ENCODE peak calls at places on chromosomes 7 and 10, in six cellular contexts. R is astrocyte of the spinal cord, L is choroid plexus epithelial cell, K is stomach, M is mucosa of descending colon, I is lower leg skin. U is an unnamed sample.

GRCh38 chr7:151759591-151760042 is 117.3 kb downstream of the PRKAG2 start:
- DNase-seq in I (no peak), R (peak; percentile 57), K (peak; percentile 65), M (no peak), L (peak; percentile 79), U (peak; percentile 81)

GRCh38 chr7:24725554-24726260 is 31.6 kb downstream of the GSDME start:
- DNase-seq in R (no peak), M (no peak), K (no peak), I (peak; percentile 58), L (no peak), U (no peak)

GRCh38 chr7:140003913-140004382 is 58.8 kb downstream of the PARP12 start:
- DNase-seq in L (peak; percentile 85), I (no peak), R (peak; percentile 77), K (peak; percentile 43), M (no peak), U (peak; percentile 53)

GRCh38 chr7:124603066-124603465 is 162.5 kb downstream of the GPR37 start:
- DNase-seq in K (no peak), L (no peak), I (no peak), M (no peak), R (no peak), U (peak; percentile 37)

GRCh38 chr10:4755286-4756009 is 70.6 kb upstream of the AKR1E2 start:
- DNase-seq in I (no peak), L (no peak), M (no peak), K (no peak), R (no peak), U (no peak)

GRCh38 chr10:77504870-77505257 is 132.7 kb downstream of the KCNMA1 start:
- DNase-seq in M (no peak), L (peak; percentile 23), I (no peak), K (no peak), R (peak; percentile 47), U (peak; percentile 58)

GRCh38 chr7:82507976-82508677 is 64.5 kb upstream of the CACNA2D1 start:
- DNase-seq in R (no peak), K (peak; percentile 47), L (no peak), M (peak; percentile 55), I (no peak), U (no peak)

GRCh38 chr7:133491846-133492652 is 239.2 kb downstream of the EXOC4 start:
- DNase-seq in L (peak; percentile 13), M (no peak), R (peak; percentile 25), K (no peak), I (no peak), U (no peak)

GRCh38 chr10:73339436-73339835 is 19.2 kb downstream of the CFAP70 start:
- DNase-seq in R (no peak), K (no peak), L (no peak), M (no peak), I (no peak), U (no peak)

GRCh38 chr10:80284522-80284921 is 4.9 kb downstream of the MAT1A start:
- DNase-seq in L (no peak), R (no peak), K (no peak), M (no peak), I (no peak), U (no peak)

GRCh38 chr7:151829707-151830106 is 47.2 kb downstream of the PRKAG2 start:
- DNase-seq in R (no peak), M (no peak), K (no peak), I (no peak), L (no peak), U (no peak)

GRCh38 chr10:5508786-5509185 is 9.4 kb upstream of the CALML5 start:
- DNase-seq in R (no peak), L (no peak), I (no peak), M (no peak), K (no peak), U (no peak)

GRCh38 chr10:97499561-97500296 is 1.0 kb downstream of the UBTD1 start:
- DNase-seq in L (peak; percentile 58), M (peak; percentile 75), I (peak; percentile 93), R (peak; percentile 61), K (peak; percentile 57), U (peak; percentile 88)

GRCh38 chr7:50207251-50207564 is 97.3 kb upstream of the IKZF1 start:
- DNase-seq in R (no peak), K (no peak), M (no peak), I (no peak), L (no peak), U (no peak)

GRCh38 chr10:128047337-128047736 is 78.9 kb downstream of the MKI67 start:
- DNase-seq in R (no peak), M (peak; percentile 94), L (peak; percentile 40), K (peak; percentile 90), I (peak; percentile 94), U (no peak)

GRCh38 chr7:133790911-133791310 is 336.2 kb upstream of the LRGUK start:
- DNase-seq in I (no peak), M (no peak), K (no peak), R (no peak), L (no peak), U (no peak)

GRCh38 chr7:34165466-34165865 is 260.1 kb downstream of the BMPER start:
- DNase-seq in K (no peak), L (peak; percentile 43), M (no peak), R (no peak), I (no peak), U (peak; percentile 72)

GRCh38 chr7:138935438-138936079 is 45.6 kb downstream of the KIAA1549 start:
- DNase-seq in L (peak; percentile 77), K (no peak), M (no peak), R (peak; percentile 80), I (peak; percentile 84), U (peak; percentile 93)

GRCh38 chr10:5971315-5971832 is 6.0 kb downstream of the IL15RA start:
- DNase-seq in I (peak; percentile 68), R (peak; percentile 8), K (peak; percentile 83), L (peak; percentile 57), M (no peak), U (no peak)

GRCh38 chr10:6114758-6115410 is 26.1 kb downstream of the RBM17 start:
- DNase-seq in R (peak; percentile 78), K (no peak), M (no peak), I (no peak), L (peak; percentile 32), U (peak; percentile 72)

GRCh38 chr10:114061148-114061547 is 17.5 kb downstream of the ADRB1 start:
- DNase-seq in K (no peak), I (no peak), L (no peak), R (no peak), M (no peak), U (no peak)

GRCh38 chr7:120272896-120273475 is at the start of gene KCND2:
- DNase-seq in I (no peak), L (no peak), K (no peak), M (no peak), R (no peak), U (no peak)

GRCh38 chr10:126207313-126207771 is 180.9 kb downstream of the ADAM12 start:
- DNase-seq in L (no peak), I (no peak), M (no peak), R (no peak), K (no peak), U (peak; percentile 18)

GRCh38 chr7:27154369-27154768 is 2.0 kb upstream of the HOXA3 start:
- DNase-seq in K (peak; percentile 13), I (peak; percentile 82), R (no peak), M (no peak), L (no peak), U (no peak)

GRCh38 chr7:84209006-84209405 is 14.4 kb upstream of the SEMA3A start:
- DNase-seq in R (no peak), I (no peak), L (no peak), M (no peak), K (no peak), U (no peak)

GRCh38 chr7:47846117-47846836 is 102.0 kb downstream of the PKD1L1 start:
- DNase-seq in R (peak; percentile 35), L (peak; percentile 42), I (no peak), K (no peak), M (no peak), U (peak; percentile 9)
- H3K4me3 ChIP-seq in R (no peak overlapping the region), L (no peak overlapping the region), I (no peak overlapping the region), K (no peak overlapping the region), M (no peak overlapping the region), U (no peak overlapping the region)

DNA sequence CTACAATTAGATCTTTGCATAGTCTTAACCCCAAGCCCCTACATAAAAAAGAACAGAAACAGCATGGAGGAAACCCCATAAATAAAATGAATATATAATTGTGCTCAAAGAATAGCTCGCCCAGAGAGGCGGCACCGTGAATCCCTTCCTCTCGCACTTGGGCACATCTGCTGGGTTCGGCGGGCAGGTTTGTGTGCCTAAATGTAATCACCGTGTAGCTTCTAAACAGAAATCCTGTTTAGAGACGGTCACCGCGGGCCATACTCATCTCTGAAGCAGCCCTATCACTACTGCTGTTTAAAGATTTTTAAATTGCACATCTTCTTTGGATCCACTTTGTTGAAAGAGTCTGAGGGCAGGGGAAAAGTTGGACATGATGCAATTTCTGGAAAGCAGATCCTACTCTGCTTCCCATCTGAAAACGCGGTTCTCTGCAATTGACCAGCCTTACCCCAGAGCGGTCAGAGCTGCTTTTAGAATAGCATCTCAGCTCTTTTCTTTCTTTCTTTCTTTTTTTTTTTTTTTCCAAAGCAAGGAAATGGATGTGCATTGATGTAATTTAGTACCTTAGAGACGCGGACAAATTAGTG is 6.5 kb downstream of the DRGX start:
- DNase-seq in M (no peak), I (peak; percentile 78), K (no peak), R (no peak), L (no peak), U (no peak)
- TF ChIP-seq CTCF in M (no peak), I (no peak), K (no peak), R (no peak), L (no peak), U (no peak)

GRCh38 chr7:73646785-73647724 is 20.6 kb upstream of the VPS37D start:
- DNase-seq in R (no peak), K (no peak), I (no peak), M (no peak), L (no peak), U (no peak)

GRCh38 chr7:73647725-73648592 is 19.7 kb upstream of the VPS37D start:
- DNase-seq in I (no peak), M (peak; percentile 84), K (peak; percentile 28), R (no peak), L (no peak), U (peak; percentile 9)

GRCh38 chr7:73650524-73650923 is 17.1 kb upstream of the VPS37D start:
- DNase-seq in L (no peak), K (no peak), I (no peak), R (no peak), M (no peak), U (no peak)

GRCh38 chr7:73645643-73646182 is 21.4 kb upstream of the MLXIPL start:
- DNase-seq in K (no peak), I (no peak), M (no peak), R (no peak), L (no peak), U (no peak)

GRCh38 chr7:73648593-73649332 is 18.9 kb upstream of the VPS37D start:
- DNase-seq in M (no peak), I (no peak), R (no peak), L (no peak), K (no peak), U (no peak)
- H3K4me3 ChIP-seq in M (no peak overlapping the region), I (no peak overlapping the region), R (no peak overlapping the region), L (no peak overlapping the region), K (no peak overlapping the region), U (no peak overlapping the region)

DNA sequence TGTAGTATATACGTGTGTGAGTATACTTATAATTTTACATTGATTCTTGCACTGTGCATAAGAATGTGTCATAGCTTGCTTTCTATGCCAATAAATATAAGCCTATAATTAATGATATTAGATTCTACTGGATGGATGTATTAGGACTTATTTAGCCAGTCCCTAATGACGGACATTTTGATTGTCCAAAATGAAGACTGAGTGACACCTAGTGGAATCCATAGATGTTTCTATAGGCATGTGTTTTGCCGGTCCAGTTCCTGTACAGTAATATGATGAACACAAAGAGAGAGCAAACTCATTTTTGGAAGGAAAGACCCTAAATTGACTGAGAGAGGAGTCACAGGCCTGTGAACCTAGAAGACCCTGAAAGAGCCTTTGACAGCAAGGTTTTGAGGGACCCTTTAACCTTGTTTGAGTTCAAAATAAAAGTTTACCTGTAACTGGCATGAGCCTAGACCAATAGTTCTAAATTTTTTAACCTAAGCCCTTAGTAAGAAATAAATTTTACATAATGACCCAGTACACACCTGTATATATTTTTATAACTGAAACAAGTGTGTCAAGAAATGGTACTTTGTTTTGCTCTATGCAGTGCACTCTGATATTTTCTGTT is 42.4 kb upstream of the AGBL3 start:
- DNase-seq in R (peak; percentile 47), L (peak; percentile 68), M (no peak), I (no peak), K (no peak), U (peak; percentile 48)
- TF ChIP-seq CTCF in R (peak; percentile 29), L (peak; percentile 38), M (no peak), I (no peak), K (peak; percentile 31), U (no peak)

U was measured in foreskin fibroblast.